ENCODE peak calls at places on chromosomes 4 and X, in six cellular contexts. V is fibroblast of the aortic adventitia, T is WTC11, Y is IMR-90, H is fibroblast of mammary gland, N is HL-60. L is an unnamed sample.

GRCh38 chrX:45400380-45400779 is 199.7 kb upstream of the DIPK2B start:
- DNase-seq in V (peak; percentile 78), T (no peak), Y (peak; percentile 40), H (peak; percentile 7), N (no peak), L (no peak)

GRCh38 chrX:1086444-1087409 is 125.7 kb downstream of the CRLF2 start:
- DNase-seq in V (no peak), T (no peak), Y (no peak), H (peak; percentile 1), N (no peak), L (no peak)

GRCh38 chrX:13029341-13029740 is 15.1 kb downstream of the FAM9C start:
- DNase-seq in V (peak; percentile 39), T (peak; percentile 12), Y (peak; percentile 43), H (peak; percentile 30), N (no peak), L (no peak)

GRCh38 chr4:74933562-74934015 is 673 bp downstream of the PARM1 start:
- DNase-seq in V (peak; percentile 9), T (no peak), Y (no peak), H (peak; percentile 8), N (no peak), L (peak; percentile 5)

GRCh38 chr4:185847352-185848078 is 35.5 kb upstream of the SORBS2 start:
- DNase-seq in V (peak; percentile 74), T (no peak), Y (peak; percentile 73), H (peak; percentile 86), N (no peak), L (no peak)

GRCh38 chrX:113157496-113157895 is 316.9 kb upstream of the AMOT start:
- DNase-seq in V (no peak), T (peak; percentile 10), Y (no peak), H (no peak), N (no peak), L (no peak)

GRCh38 chr4:146945556-146946374 is at the start of gene TTC29:
- DNase-seq in V (peak; percentile 69), T (peak; percentile 98), Y (peak; percentile 74), H (peak; percentile 76), N (peak; percentile 84), L (peak; percentile 97)

GRCh38 chr4:26144526-26145167 is 176.2 kb upstream of the RBPJ start:
- DNase-seq in V (peak; percentile 31), T (no peak), Y (peak; percentile 36), H (no peak), N (no peak), L (no peak)

GRCh38 chrX:45667666-45668065 is 467.0 kb upstream of the DIPK2B start:
- DNase-seq in V (peak; percentile 13), T (no peak), Y (peak; percentile 14), H (peak; percentile 63), N (no peak), L (no peak)

GRCh38 chr4:78534286-78534955 is 17.1 kb upstream of the ANXA3 start:
- DNase-seq in V (no peak), T (no peak), Y (peak; percentile 28), H (no peak), N (no peak), L (no peak)

GRCh38 chr4:165502919-165503907 is 124.4 kb downstream of the CPE start:
- DNase-seq in V (peak; percentile 85), T (no peak), Y (peak; percentile 5), H (peak; percentile 85), N (no peak), L (no peak)

GRCh38 chr4:155353923-155354540 is 22.7 kb downstream of the MAP9 start:
- DNase-seq in V (peak; percentile 86), T (peak; percentile 68), Y (peak; percentile 46), H (peak; percentile 68), N (peak; percentile 47), L (peak; percentile 75)

GRCh38 chr4:1980561-1981041 is 28.2 kb downstream of the NELFA start:
- DNase-seq in V (no peak), T (no peak), Y (no peak), H (no peak), N (no peak), L (no peak)

GRCh38 chr4:14294611-14295010 is 667.1 kb upstream of the BOD1L1 start:
- DNase-seq in V (peak; percentile 50), T (no peak), Y (peak; percentile 23), H (peak; percentile 22), N (no peak), L (no peak)

GRCh38 chr4:16582036-16582435 is 316.4 kb downstream of the LDB2 start:
- DNase-seq in V (no peak), T (no peak), Y (no peak), H (no peak), N (no peak), L (no peak)

GRCh38 chr4:75229783-75230570 is 284.2 kb downstream of the RCHY1 start:
- DNase-seq in V (no peak), T (no peak), Y (peak; percentile 7), H (no peak), N (no peak), L (no peak)

GRCh38 chr4:150237110-150237852 is 159.0 kb downstream of the DCLK2 start:
- DNase-seq in V (peak; percentile 97), T (no peak), Y (peak; percentile 98), H (peak; percentile 96), N (no peak), L (no peak)

GRCh38 chr4:766559-767283 is 59.2 kb downstream of the CPLX1 start:
- DNase-seq in V (no peak), T (no peak), Y (no peak), H (no peak), N (no peak), L (no peak)

GRCh38 chrX:5907202-5907601 is 321.5 kb downstream of the NLGN4X start:
- DNase-seq in V (no peak), T (peak; percentile 17), Y (no peak), H (no peak), N (no peak), L (no peak)

GRCh38 chr4:139532951-139533350 is 23.1 kb downstream of the SETD7 start:
- DNase-seq in V (no peak), T (no peak), Y (peak; percentile 25), H (peak; percentile 49), N (no peak), L (no peak)

GRCh38 chrX:65451663-65452062 is 82.9 kb downstream of the LAS1L start:
- DNase-seq in V (peak; percentile 21), T (no peak), Y (peak; percentile 33), H (peak; percentile 22), N (peak; percentile 30), L (peak; percentile 31)
- TF ChIP-seq CTCF in V (peak; percentile 38), T (peak; percentile 26), Y (peak; percentile 43), H (peak; percentile 39), N (peak; percentile 12), L (peak; percentile 62)

GRCh38 chr4:61500883-61501282 is 300.8 kb downstream of the ADGRL3 start:
- DNase-seq in V (peak; percentile 27), T (no peak), Y (no peak), H (peak; percentile 22), N (no peak), L (no peak)
- TF ChIP-seq CTCF in V (peak; percentile 27), T (no peak), Y (no peak), H (peak; percentile 31), N (no peak), L (no peak)

DNA sequence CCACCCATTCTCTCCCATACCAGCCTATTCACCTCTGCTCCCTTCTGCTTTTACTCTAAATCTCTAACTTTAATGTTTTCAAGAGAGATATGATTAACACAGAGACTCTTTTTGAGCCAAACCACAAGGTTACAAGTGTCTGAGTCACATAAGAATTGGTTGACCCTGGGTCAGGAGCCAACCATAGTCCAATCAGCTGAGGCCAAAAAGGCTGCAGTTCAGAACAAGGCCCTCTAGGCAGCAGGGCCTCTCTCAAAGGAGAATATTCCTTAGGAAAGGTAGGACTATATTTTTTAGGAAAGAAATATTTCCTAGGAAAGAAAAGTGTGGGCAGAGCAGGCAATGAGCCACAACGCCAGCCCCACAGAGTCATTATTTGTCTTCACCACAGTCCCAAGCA is 2.3 kb downstream of the ATP8A1 start:
- DNase-seq in V (peak; percentile 90), T (no peak), Y (peak; percentile 50), H (peak; percentile 92), N (no peak), L (no peak)
- TF ChIP-seq CTCF in V (peak; percentile 42), T (no peak), Y (no peak), H (peak; percentile 21), N (no peak), L (no peak)

GRCh38 chr4:125316781-125317525 is 2.2 kb downstream of the FAT4 start:
- DNase-seq in V (peak; percentile 32), T (peak; percentile 54), Y (peak; percentile 35), H (peak; percentile 44), N (no peak), L (peak; percentile 26)
- TF ChIP-seq CTCF in V (peak; percentile 3), T (no peak), Y (peak; percentile 22), H (peak; percentile 12), N (no peak), L (no peak)

DNA sequence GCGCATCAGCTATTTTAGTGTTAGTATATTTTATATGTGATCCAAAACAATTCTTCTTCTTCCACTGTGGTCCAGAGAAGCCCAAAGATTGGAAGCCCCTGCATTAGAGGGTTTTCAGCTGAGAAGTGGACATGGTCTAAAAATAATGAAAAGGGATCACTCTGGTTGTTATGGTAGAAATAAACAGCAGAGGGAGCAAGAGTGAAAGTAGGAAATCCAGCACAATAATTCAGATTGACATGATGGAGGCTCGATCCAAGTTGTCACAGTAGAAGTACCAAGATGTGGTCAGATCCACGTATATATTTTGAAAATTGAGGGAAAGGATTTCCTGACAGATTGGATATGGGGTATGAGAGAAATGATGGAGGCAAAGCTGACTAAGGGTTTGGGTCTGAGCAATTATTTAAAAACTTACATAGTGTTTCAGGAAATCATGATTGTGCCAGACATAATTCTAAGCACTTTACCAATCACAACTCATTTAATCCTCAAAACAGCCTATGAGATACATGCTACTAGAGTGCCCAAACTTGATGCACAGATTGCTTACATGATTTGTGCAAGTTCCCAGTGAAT is 17.0 kb upstream of the TMEM144 start:
- DNase-seq in V (peak; percentile 32), T (no peak), Y (peak; percentile 31), H (peak; percentile 35), N (no peak), L (no peak)
- TF ChIP-seq CTCF in V (peak; percentile 57), T (peak; percentile 24), Y (peak; percentile 61), H (peak; percentile 55), N (peak; percentile 42), L (peak; percentile 51)

GRCh38 chrX:91414710-91415109 is 19.9 kb upstream of the PABPC5 start:
- DNase-seq in V (no peak), T (peak; percentile 15), Y (no peak), H (peak; percentile 11), N (no peak), L (peak; percentile 11)
- TF ChIP-seq CTCF in V (peak; percentile 28), T (peak; percentile 53), Y (peak; percentile 37), H (peak; percentile 44), N (no peak), L (peak; percentile 48)

GRCh38 chr4:161704040-161704439 is 459.8 kb downstream of the FSTL5 start:
- DNase-seq in V (no peak), T (no peak), Y (no peak), H (no peak), N (no peak), L (no peak)

GRCh38 chr4:161696957-161697356 is 466.8 kb downstream of the FSTL5 start:
- DNase-seq in V (no peak), T (no peak), Y (no peak), H (no peak), N (no peak), L (peak; percentile 9)

GRCh38 chr4:161704653-161705052 is 459.1 kb downstream of the FSTL5 start:
- DNase-seq in V (no peak), T (no peak), Y (no peak), H (no peak), N (no peak), L (no peak)

DNA sequence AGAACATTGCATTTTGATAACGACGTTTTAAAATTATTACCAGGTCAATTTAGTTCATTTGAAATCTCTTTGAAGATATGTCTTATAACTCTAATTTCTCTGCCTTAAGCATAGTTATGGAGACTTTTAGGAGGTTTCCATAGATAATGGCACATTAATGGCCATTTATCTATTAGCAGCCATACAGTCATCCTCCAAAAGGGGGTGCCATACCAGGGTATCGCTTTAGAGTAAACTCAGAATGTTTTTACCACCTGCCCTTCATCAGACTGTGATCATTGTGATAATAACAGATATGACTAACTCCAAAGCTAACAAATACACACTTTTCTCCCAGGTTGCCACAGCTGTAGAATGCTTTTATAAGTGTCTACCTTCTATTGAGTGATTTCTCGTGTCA is 461.5 kb downstream of the FSTL5 start:
- DNase-seq in V (no peak), T (no peak), Y (no peak), H (no peak), N (no peak), L (no peak)
- TF ChIP-seq CTCF in V (no peak), T (no peak), Y (no peak), H (no peak), N (no peak), L (no peak)